ENCODE peak calls at places on chromosomes 11 and 22, in nine cellular contexts. One of them, this sample, is unnamed.

GRCh38 chr11:4393209-4394196 is at the start of gene TRIM21:
- DNase-seq in AG09319: peak
- DNase-seq in fibroblast of the aortic adventitia: peak
- DNase-seq in endothelial cell: peak
- DNase-seq in CD4-positive, alpha-beta T cell: peak
- DNase-seq in bronchial epithelial cell: peak
- DNase-seq in thoracic aorta: peak
- DNase-seq in left ventricle myocardium inferior: peak
- DNase-seq in testis: peak
- DNase-seq in this sample: peak

GRCh38 chr11:95296621-95297025 is 65.6 kb upstream of the SESN3 start:
- DNase-seq in bronchial epithelial cell: no peak
- DNase-seq in fibroblast of the aortic adventitia: no peak
- DNase-seq in left ventricle myocardium inferior: no peak
- DNase-seq in testis: no peak
- DNase-seq in AG09319: no peak
- DNase-seq in CD4-positive, alpha-beta T cell: no peak
- DNase-seq in endothelial cell: no peak
- DNase-seq in thoracic aorta: no peak
- DNase-seq in this sample: no peak

GRCh38 chr22:41535244-41535643 is 9.0 kb downstream of the POLR3H start:
- DNase-seq in left ventricle myocardium inferior: no peak
- DNase-seq in testis: no peak
- DNase-seq in AG09319: no peak
- DNase-seq in fibroblast of the aortic adventitia: no peak
- DNase-seq in bronchial epithelial cell: peak
- DNase-seq in endothelial cell: no peak
- DNase-seq in thoracic aorta: no peak
- DNase-seq in CD4-positive, alpha-beta T cell: no peak
- DNase-seq in this sample: no peak

GRCh38 chr11:2741377-2742131 is 41.8 kb upstream of the KCNQ1OT1 start:
- DNase-seq in endothelial cell: no peak
- DNase-seq in testis: peak
- DNase-seq in AG09319: peak
- DNase-seq in thoracic aorta: no peak
- DNase-seq in bronchial epithelial cell: peak
- DNase-seq in fibroblast of the aortic adventitia: peak
- DNase-seq in CD4-positive, alpha-beta T cell: no peak
- DNase-seq in left ventricle myocardium inferior: peak
- DNase-seq in this sample: no peak

GRCh38 chr11:110490886-110491285 is 61.1 kb downstream of the FDX1 start:
- DNase-seq in testis: no peak
- DNase-seq in fibroblast of the aortic adventitia: peak
- DNase-seq in AG09319: no peak
- DNase-seq in endothelial cell: no peak
- DNase-seq in bronchial epithelial cell: peak
- DNase-seq in thoracic aorta: no peak
- DNase-seq in left ventricle myocardium inferior: no peak
- DNase-seq in CD4-positive, alpha-beta T cell: no peak
- DNase-seq in this sample: peak

GRCh38 chr11:23570828-23571227 is 710.6 kb upstream of the CCDC179 start:
- DNase-seq in bronchial epithelial cell: peak
- DNase-seq in testis: no peak
- DNase-seq in left ventricle myocardium inferior: no peak
- DNase-seq in endothelial cell: no peak
- DNase-seq in AG09319: no peak
- DNase-seq in CD4-positive, alpha-beta T cell: no peak
- DNase-seq in fibroblast of the aortic adventitia: peak
- DNase-seq in thoracic aorta: no peak
- DNase-seq in this sample: no peak

GRCh38 chr22:36356708-36357694 is 30.8 kb downstream of the MYH9 start:
- DNase-seq in bronchial epithelial cell: peak
- DNase-seq in AG09319: no peak
- DNase-seq in CD4-positive, alpha-beta T cell: peak
- DNase-seq in endothelial cell: no peak
- DNase-seq in testis: no peak
- DNase-seq in thoracic aorta: no peak
- DNase-seq in fibroblast of the aortic adventitia: no peak
- DNase-seq in left ventricle myocardium inferior: no peak
- DNase-seq in this sample: no peak

GRCh38 chr22:37563153-37564081 is 3.1 kb downstream of the CDC42EP1 start:
- DNase-seq in testis: peak
- DNase-seq in AG09319: peak
- DNase-seq in endothelial cell: no peak
- DNase-seq in thoracic aorta: peak
- DNase-seq in CD4-positive, alpha-beta T cell: no peak
- DNase-seq in left ventricle myocardium inferior: peak
- DNase-seq in bronchial epithelial cell: peak
- DNase-seq in fibroblast of the aortic adventitia: peak
- DNase-seq in this sample: peak

GRCh38 chr22:50526849-50527801 is 1.7 kb upstream of the SCO2 start:
- DNase-seq in endothelial cell: no peak
- DNase-seq in CD4-positive, alpha-beta T cell: no peak
- DNase-seq in bronchial epithelial cell: peak
- DNase-seq in left ventricle myocardium inferior: peak
- DNase-seq in thoracic aorta: no peak
- DNase-seq in testis: no peak
- DNase-seq in fibroblast of the aortic adventitia: peak
- DNase-seq in AG09319: no peak
- DNase-seq in this sample: no peak

GRCh38 chr11:102168483-102168882 is 58.2 kb downstream of the YAP1 start:
- DNase-seq in endothelial cell: no peak
- DNase-seq in CD4-positive, alpha-beta T cell: no peak
- DNase-seq in AG09319: no peak
- DNase-seq in left ventricle myocardium inferior: no peak
- DNase-seq in thoracic aorta: no peak
- DNase-seq in testis: no peak
- DNase-seq in bronchial epithelial cell: peak
- DNase-seq in fibroblast of the aortic adventitia: peak
- DNase-seq in this sample: no peak

GRCh38 chr11:269146-269890 is 8.9 kb upstream of the NLRP6 start:
- DNase-seq in left ventricle myocardium inferior: no peak
- DNase-seq in thoracic aorta: no peak
- DNase-seq in endothelial cell: no peak
- DNase-seq in CD4-positive, alpha-beta T cell: peak
- DNase-seq in fibroblast of the aortic adventitia: no peak
- DNase-seq in bronchial epithelial cell: peak
- DNase-seq in AG09319: no peak
- DNase-seq in testis: peak
- DNase-seq in this sample: no peak

GRCh38 chr11:78110351-78110750 is 29.1 kb downstream of the ALG8 start:
- DNase-seq in AG09319: no peak
- DNase-seq in CD4-positive, alpha-beta T cell: no peak
- DNase-seq in endothelial cell: no peak
- DNase-seq in bronchial epithelial cell: peak
- DNase-seq in left ventricle myocardium inferior: no peak
- DNase-seq in fibroblast of the aortic adventitia: no peak
- DNase-seq in testis: no peak
- DNase-seq in thoracic aorta: no peak
- DNase-seq in this sample: no peak

GRCh38 chr11:3840870-3841425 is at the start of gene RHOG:
- DNase-seq in CD4-positive, alpha-beta T cell: peak
- DNase-seq in bronchial epithelial cell: peak
- DNase-seq in left ventricle myocardium inferior: peak
- DNase-seq in fibroblast of the aortic adventitia: peak
- DNase-seq in thoracic aorta: peak
- DNase-seq in testis: peak
- DNase-seq in endothelial cell: peak
- DNase-seq in AG09319: peak
- DNase-seq in this sample: peak

GRCh38 chr11:69233761-69234136 is 60.2 kb upstream of the MYEOV start:
- DNase-seq in bronchial epithelial cell: no peak
- DNase-seq in left ventricle myocardium inferior: no peak
- DNase-seq in thoracic aorta: no peak
- DNase-seq in testis: peak
- DNase-seq in AG09319: no peak
- DNase-seq in CD4-positive, alpha-beta T cell: no peak
- DNase-seq in endothelial cell: no peak
- DNase-seq in fibroblast of the aortic adventitia: no peak
- DNase-seq in this sample: no peak

GRCh38 chr11:76329084-76329648 is 51.8 kb downstream of the THAP12 start:
- DNase-seq in thoracic aorta: no peak
- DNase-seq in AG09319: no peak
- DNase-seq in endothelial cell: peak
- DNase-seq in bronchial epithelial cell: no peak
- DNase-seq in fibroblast of the aortic adventitia: no peak
- DNase-seq in left ventricle myocardium inferior: no peak
- DNase-seq in testis: no peak
- DNase-seq in CD4-positive, alpha-beta T cell: no peak
- DNase-seq in this sample: no peak

GRCh38 chr22:29820941-29821789 is 16.9 kb downstream of the ASCC2 start:
- DNase-seq in fibroblast of the aortic adventitia: peak
- DNase-seq in CD4-positive, alpha-beta T cell: no peak
- DNase-seq in thoracic aorta: peak
- DNase-seq in testis: peak
- DNase-seq in endothelial cell: no peak
- DNase-seq in left ventricle myocardium inferior: peak
- DNase-seq in AG09319: peak
- DNase-seq in bronchial epithelial cell: peak
- DNase-seq in this sample: no peak

GRCh38 chr22:32650553-32651345 is 150.8 kb upstream of the TIMP3 start:
- DNase-seq in AG09319: no peak
- DNase-seq in thoracic aorta: no peak
- DNase-seq in fibroblast of the aortic adventitia: peak
- DNase-seq in CD4-positive, alpha-beta T cell: no peak
- DNase-seq in bronchial epithelial cell: no peak
- DNase-seq in endothelial cell: no peak
- DNase-seq in testis: no peak
- DNase-seq in left ventricle myocardium inferior: no peak
- DNase-seq in this sample: no peak

GRCh38 chr11:63534895-63535461 is 1.6 kb upstream of the PLAAT4 start:
- DNase-seq in CD4-positive, alpha-beta T cell: no peak
- DNase-seq in AG09319: no peak
- DNase-seq in endothelial cell: no peak
- DNase-seq in testis: no peak
- DNase-seq in bronchial epithelial cell: no peak
- DNase-seq in thoracic aorta: no peak
- DNase-seq in fibroblast of the aortic adventitia: no peak
- DNase-seq in left ventricle myocardium inferior: no peak
- DNase-seq in this sample: no peak

GRCh38 chr11:79950172-79950571 is 509.3 kb upstream of the TENM4 start:
- DNase-seq in left ventricle myocardium inferior: no peak
- DNase-seq in AG09319: no peak
- DNase-seq in bronchial epithelial cell: no peak
- DNase-seq in thoracic aorta: no peak
- DNase-seq in endothelial cell: no peak
- DNase-seq in CD4-positive, alpha-beta T cell: no peak
- DNase-seq in fibroblast of the aortic adventitia: no peak
- DNase-seq in testis: no peak
- DNase-seq in this sample: no peak
- TF ChIP-seq CTCF in left ventricle myocardium inferior: no peak
- TF ChIP-seq CTCF in AG09319: no peak
- TF ChIP-seq CTCF in bronchial epithelial cell: no peak
- TF ChIP-seq CTCF in thoracic aorta: no peak
- TF ChIP-seq CTCF in endothelial cell: no peak
- TF ChIP-seq CTCF in CD4-positive, alpha-beta T cell: no peak
- TF ChIP-seq CTCF in fibroblast of the aortic adventitia: no peak
- TF ChIP-seq CTCF in testis: no peak
- TF ChIP-seq CTCF in this sample: no peak

GRCh38 chr22:27032121-27032761 is 374.9 kb downstream of the MIAT start:
- DNase-seq in endothelial cell: peak
- DNase-seq in fibroblast of the aortic adventitia: no peak
- DNase-seq in testis: peak
- DNase-seq in CD4-positive, alpha-beta T cell: no peak
- DNase-seq in left ventricle myocardium inferior: no peak
- DNase-seq in bronchial epithelial cell: no peak
- DNase-seq in AG09319: no peak
- DNase-seq in thoracic aorta: peak
- DNase-seq in this sample: no peak
- TF ChIP-seq CTCF in endothelial cell: peak
- TF ChIP-seq CTCF in fibroblast of the aortic adventitia: peak
- TF ChIP-seq CTCF in testis: no peak
- TF ChIP-seq CTCF in CD4-positive, alpha-beta T cell: no peak
- TF ChIP-seq CTCF in left ventricle myocardium inferior: peak
- TF ChIP-seq CTCF in bronchial epithelial cell: peak
- TF ChIP-seq CTCF in AG09319: peak
- TF ChIP-seq CTCF in thoracic aorta: peak
- TF ChIP-seq CTCF in this sample: no peak

DNA sequence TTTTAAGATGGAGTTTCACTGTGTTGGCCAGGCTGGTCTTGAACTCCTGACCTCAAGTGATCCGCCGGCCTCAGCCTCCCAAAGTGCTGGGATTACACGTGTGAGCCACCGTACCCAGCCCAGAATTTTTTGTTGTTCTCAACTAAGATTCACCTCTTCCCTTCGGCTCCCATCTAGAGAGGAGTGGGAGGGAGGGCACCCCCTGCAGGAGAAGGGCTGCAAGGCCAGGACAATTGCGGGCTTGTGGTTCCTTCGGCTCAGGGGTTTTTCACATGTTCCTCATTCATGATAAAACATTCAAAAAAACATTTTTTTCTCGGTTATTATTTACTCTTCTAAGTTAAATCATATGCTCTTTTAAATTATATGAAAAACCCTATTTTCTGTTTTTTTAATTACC is 201.1 kb upstream of the LRRC4C start:
- DNase-seq in thoracic aorta: no peak
- DNase-seq in endothelial cell: peak
- DNase-seq in left ventricle myocardium inferior: no peak
- DNase-seq in bronchial epithelial cell: no peak
- DNase-seq in CD4-positive, alpha-beta T cell: no peak
- DNase-seq in AG09319: no peak
- DNase-seq in fibroblast of the aortic adventitia: no peak
- DNase-seq in testis: peak
- DNase-seq in this sample: no peak
- TF ChIP-seq CTCF in thoracic aorta: no peak
- TF ChIP-seq CTCF in endothelial cell: no peak
- TF ChIP-seq CTCF in left ventricle myocardium inferior: no peak
- TF ChIP-seq CTCF in bronchial epithelial cell: no peak
- TF ChIP-seq CTCF in CD4-positive, alpha-beta T cell: no peak
- TF ChIP-seq CTCF in AG09319: no peak
- TF ChIP-seq CTCF in fibroblast of the aortic adventitia: no peak
- TF ChIP-seq CTCF in testis: no peak
- TF ChIP-seq CTCF in this sample: no peak

GRCh38 chr11:118790357-118791014 is 478 bp downstream of the DDX6 start:
- DNase-seq in bronchial epithelial cell: peak
- DNase-seq in endothelial cell: peak
- DNase-seq in testis: peak
- DNase-seq in CD4-positive, alpha-beta T cell: peak
- DNase-seq in left ventricle myocardium inferior: peak
- DNase-seq in fibroblast of the aortic adventitia: peak
- DNase-seq in thoracic aorta: no peak
- DNase-seq in AG09319: no peak
- DNase-seq in this sample: peak
- TF ChIP-seq CTCF in bronchial epithelial cell: peak
- TF ChIP-seq CTCF in endothelial cell: no peak
- TF ChIP-seq CTCF in testis: peak
- TF ChIP-seq CTCF in CD4-positive, alpha-beta T cell: peak
- TF ChIP-seq CTCF in left ventricle myocardium inferior: peak
- TF ChIP-seq CTCF in fibroblast of the aortic adventitia: peak
- TF ChIP-seq CTCF in thoracic aorta: peak
- TF ChIP-seq CTCF in AG09319: peak
- TF ChIP-seq CTCF in this sample: peak

DNA sequence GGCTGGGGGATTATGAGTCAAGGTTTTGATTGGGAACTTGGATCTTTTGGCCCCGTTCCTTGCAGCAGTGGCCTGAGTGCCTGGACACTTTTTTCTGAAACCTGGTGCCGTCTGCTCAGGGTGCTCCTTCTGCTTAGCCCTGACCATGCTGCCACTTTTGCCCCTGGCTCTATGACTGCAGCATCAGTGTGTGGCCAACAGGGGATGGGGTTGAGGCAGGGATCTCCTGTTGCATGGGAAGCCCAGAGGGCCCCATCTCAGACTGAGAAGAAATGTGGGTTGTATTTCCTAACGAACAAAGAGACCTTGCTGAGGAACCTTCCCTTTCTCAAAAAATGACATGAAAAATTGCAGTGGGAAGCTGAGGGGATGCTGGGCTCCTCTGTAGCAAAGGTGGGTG is 18.7 kb downstream of the POU2F3 start:
- DNase-seq in endothelial cell: no peak
- DNase-seq in thoracic aorta: no peak
- DNase-seq in bronchial epithelial cell: no peak
- DNase-seq in AG09319: no peak
- DNase-seq in CD4-positive, alpha-beta T cell: no peak
- DNase-seq in fibroblast of the aortic adventitia: no peak
- DNase-seq in testis: no peak
- DNase-seq in left ventricle myocardium inferior: no peak
- DNase-seq in this sample: no peak
- TF ChIP-seq CTCF in endothelial cell: no peak
- TF ChIP-seq CTCF in thoracic aorta: no peak
- TF ChIP-seq CTCF in bronchial epithelial cell: no peak
- TF ChIP-seq CTCF in AG09319: peak
- TF ChIP-seq CTCF in CD4-positive, alpha-beta T cell: no peak
- TF ChIP-seq CTCF in fibroblast of the aortic adventitia: no peak
- TF ChIP-seq CTCF in testis: no peak
- TF ChIP-seq CTCF in left ventricle myocardium inferior: no peak
- TF ChIP-seq CTCF in this sample: no peak